ENCODE peak calls at places on chromosomes 5 and 9, in eight cellular contexts. J, X, D, F, G, H, Q and V are unnamed samples.

GRCh38 chr9:24464321-24464951 is 81.3 kb downstream of the IZUMO3 start:
- DNase-seq in X (peak), H (no peak), F (no peak), D (no peak), Q (peak), G (peak), J (no peak), V (no peak)

GRCh38 chr5:31232273-31232888 is 38.9 kb downstream of the CDH6 start:
- DNase-seq in D (peak), F (peak), Q (peak), G (peak), J (peak), X (no peak), H (no peak), V (no peak)

GRCh38 chr5:81420039-81420667 is 26.2 kb upstream of the ACOT12 start:
- DNase-seq in X (peak), H (no peak), G (peak), Q (no peak), F (no peak), D (peak), J (peak), V (no peak)

GRCh38 chr9:136672431-136673087 is 9.8 kb downstream of the EGFL7 start:
- DNase-seq in Q (no peak), X (no peak), G (no peak), H (no peak), F (no peak), D (no peak), J (no peak), V (no peak)

GRCh38 chr5:145965804-145966203 is 29.4 kb downstream of the SH3RF2 start:
- DNase-seq in H (no peak), D (no peak), J (no peak), X (no peak), G (no peak), Q (no peak), F (no peak), V (no peak)

GRCh38 chr5:110663525-110663924 is 62.9 kb downstream of the TMEM232 start:
- DNase-seq in H (no peak), J (no peak), Q (no peak), F (no peak), D (no peak), X (no peak), G (no peak), V (no peak)

GRCh38 chr5:142756576-142756975 is 13.6 kb upstream of the ARHGAP26 start:
- DNase-seq in G (no peak), X (no peak), F (no peak), D (no peak), Q (no peak), J (no peak), H (no peak), V (no peak)

GRCh38 chr5:68382640-68383039 is 167.1 kb downstream of the PIK3R1 start:
- DNase-seq in H (no peak), G (no peak), X (peak), J (no peak), D (no peak), F (peak), Q (no peak), V (no peak)

GRCh38 chr5:169098331-169099121 is 202.4 kb downstream of the SLIT3 start:
- DNase-seq in J (no peak), Q (peak), F (no peak), D (no peak), G (no peak), H (no peak), X (no peak), V (no peak)

GRCh38 chr9:115498338-115498737 is 380.4 kb upstream of the TNC start:
- DNase-seq in G (no peak), F (no peak), X (no peak), H (no peak), D (no peak), Q (no peak), J (no peak), V (no peak)

GRCh38 chr5:158722940-158723339 is 376.8 kb downstream of the EBF1 start:
- DNase-seq in D (no peak), Q (peak), H (no peak), G (no peak), J (no peak), X (no peak), F (no peak), V (no peak)

DNA sequence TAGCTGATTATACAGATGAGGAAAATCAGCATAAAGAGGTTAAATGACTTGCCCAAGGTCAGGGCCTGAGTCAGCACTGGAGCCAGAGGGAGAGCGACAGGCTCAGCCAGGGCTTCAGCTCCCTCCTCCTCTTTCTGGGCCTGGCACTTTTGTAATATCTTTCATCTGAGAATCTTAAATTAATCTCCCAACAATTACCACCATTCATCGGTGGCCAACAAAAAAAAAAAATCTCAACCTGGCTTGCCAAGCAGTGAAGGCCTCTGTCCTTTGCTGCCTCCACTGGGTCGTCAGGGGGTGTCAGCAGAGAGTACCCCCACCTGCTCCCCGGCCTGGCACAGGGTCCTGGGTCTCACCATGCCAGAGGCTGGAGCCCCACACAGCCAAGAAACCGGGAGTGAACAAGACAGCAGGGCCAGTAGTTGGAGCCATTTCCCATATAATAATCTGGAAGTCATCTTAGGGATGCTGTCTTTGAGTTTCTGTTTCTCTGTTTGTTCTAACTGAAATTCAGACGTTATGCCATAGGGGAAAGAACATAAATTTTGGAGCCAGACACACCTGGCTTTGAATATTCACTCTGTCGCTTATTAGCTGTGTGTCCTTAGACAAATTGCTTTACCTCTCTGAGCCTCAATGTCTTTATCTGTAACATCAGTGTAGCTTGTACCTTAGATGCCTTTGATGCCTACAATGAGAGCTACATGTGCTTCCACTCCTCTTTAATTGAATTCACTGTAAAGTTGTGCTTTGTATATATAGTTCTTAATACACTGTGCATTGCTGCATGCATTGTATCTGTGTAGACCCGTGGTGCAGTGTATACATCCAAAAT is 299.9 kb upstream of the MSX2 start:
- DNase-seq in X (no peak), Q (no peak), G (no peak), D (no peak), F (no peak), J (no peak), H (no peak), V (no peak)
- TF ChIP-seq CTCF in X (no peak), Q (no peak), G (peak), D (no peak), F (no peak), J (no peak), H (no peak), V (no peak)

GRCh38 chr9:89418112-89418872 is 79.6 kb downstream of the SEMA4D start:
- DNase-seq in G (no peak), Q (no peak), X (no peak), F (no peak), D (no peak), J (no peak), H (no peak), V (no peak)
- H3K4me3 ChIP-seq in G (no peak), Q (no peak), X (no peak), F (no peak), D (no peak), J (no peak), H (no peak), V (no peak)

GRCh38 chr5:4640793-4641192 is 499.3 kb upstream of the ADAMTS16 start:
- DNase-seq in X (peak), D (no peak), F (no peak), G (peak), H (no peak), Q (peak), J (peak), V (no peak)
- TF ChIP-seq CTCF in X (peak), D (no peak), F (no peak), G (peak), H (no peak), Q (peak), J (peak), V (no peak)

GRCh38 chr5:125485003-125485641 is 738.7 kb upstream of the ZNF608 start:
- DNase-seq in G (peak), F (peak), H (no peak), X (peak), Q (peak), J (peak), D (peak), V (peak)
- H3K4me3 ChIP-seq in G (no peak), F (no peak), H (peak), X (peak), Q (no peak), J (no peak), D (no peak), V (peak)

GRCh38 chr9:121688681-121689080 is 37.2 kb downstream of the DAB2IP start:
- DNase-seq in H (no peak), X (no peak), G (no peak), D (no peak), Q (no peak), F (no peak), J (no peak), V (no peak)

GRCh38 chr9:121685795-121686377 is 34.5 kb downstream of the DAB2IP start:
- DNase-seq in D (no peak), H (no peak), J (no peak), X (no peak), G (no peak), F (no peak), Q (no peak), V (no peak)

GRCh38 chr9:121688149-121688680 is 36.8 kb downstream of the DAB2IP start:
- DNase-seq in H (no peak), G (no peak), D (no peak), J (no peak), X (no peak), F (no peak), Q (no peak), V (no peak)

GRCh38 chr9:121685146-121685794 is 33.8 kb downstream of the DAB2IP start:
- DNase-seq in Q (no peak), H (no peak), G (no peak), X (no peak), D (no peak), J (no peak), F (no peak), V (no peak)

GRCh38 chr9:121686930-121687541 is 35.6 kb downstream of the DAB2IP start:
- DNase-seq in Q (peak), D (no peak), J (peak), F (peak), H (no peak), X (no peak), G (peak), V (peak)
- TF ChIP-seq CTCF in Q (peak), D (peak), J (peak), F (peak), H (peak), X (peak), G (peak), V (peak)